ENCODE peak calls at places on chromosome 6, in eight cellular contexts. X is CD4-positive, alpha-beta memory T cell; V is AG04450; J is naive thymus-derived CD4-positive, alpha-beta T cell; B is GM23338; T is RWPE2; S is uterus; K is CD8-positive, alpha-beta memory T cell. P is an unnamed sample.

GRCh38 chr6:147604373-147604772 is 95.9 kb downstream of the SAMD5 start:
- DNase-seq in K (no peak), S (no peak), V (no peak), J (no peak), T (no peak), B (no peak), X (no peak), P (no peak)

GRCh38 chr6:165823609-165824326 is 160.7 kb upstream of the PDE10A start:
- DNase-seq in X (no peak), S (no peak), K (no peak), V (no peak), J (no peak), B (no peak), T (no peak), P (no peak)

GRCh38 chr6:124028117-124028516 is 224.5 kb downstream of the NKAIN2 start:
- DNase-seq in J (no peak), B (no peak), V (no peak), T (no peak), X (no peak), K (no peak), S (no peak), P (no peak)

GRCh38 chr6:31689249-31690110 is 8.6 kb upstream of the LY6G5C start:
- DNase-seq in T (no peak), B (peak), S (no peak), X (no peak), K (no peak), V (no peak), J (no peak), P (no peak)

GRCh38 chr6:136323431-136324112 is 33.9 kb upstream of the BCLAF1 start:
- DNase-seq in X (no peak), S (no peak), V (no peak), J (no peak), B (no peak), K (no peak), T (no peak), P (no peak)

GRCh38 chr6:56671651-56672461 is 29.2 kb upstream of the DST start:
- DNase-seq in J (no peak), V (no peak), S (no peak), B (no peak), K (no peak), X (no peak), T (no peak), P (no peak)

GRCh38 chr6:87879144-87879861 is 168.3 kb upstream of the SPACA1 start:
- DNase-seq in S (no peak), V (no peak), J (no peak), T (no peak), K (no peak), B (no peak), X (no peak), P (no peak)

GRCh38 chr6:143194095-143194589 is 133.5 kb downstream of the AIG1 start:
- DNase-seq in B (no peak), S (no peak), J (no peak), X (no peak), K (no peak), T (no peak), V (no peak), P (no peak)

GRCh38 chr6:132392792-132393191 is 8.5 kb downstream of the MOXD1 start:
- DNase-seq in S (no peak), K (no peak), J (no peak), T (no peak), X (no peak), B (peak), V (no peak), P (no peak)

GRCh38 chr6:169530762-169531143 is 171.1 kb downstream of the WDR27 start:
- DNase-seq in B (no peak), V (no peak), X (no peak), J (peak), S (no peak), K (no peak), T (no peak), P (no peak)

GRCh38 chr6:35056952-35057351 is 84.2 kb downstream of the TCP11 start:
- DNase-seq in T (no peak), V (no peak), X (no peak), K (no peak), S (no peak), B (no peak), J (no peak), P (no peak)

GRCh38 chr6:16712250-16712930 is 48.9 kb downstream of the ATXN1 start:
- DNase-seq in K (peak), S (no peak), B (no peak), X (no peak), T (no peak), J (no peak), V (no peak), P (no peak)

GRCh38 chr6:16712931-16713484 is 48.3 kb downstream of the ATXN1 start:
- DNase-seq in S (peak), V (peak), T (no peak), K (no peak), B (peak), X (no peak), J (no peak), P (no peak)

GRCh38 chr6:16707101-16707783 is 54.0 kb downstream of the ATXN1 start:
- DNase-seq in S (no peak), J (no peak), X (no peak), V (no peak), K (no peak), T (no peak), B (no peak), P (no peak)

GRCh38 chr6:16713597-16713996 is 47.7 kb downstream of the ATXN1 start:
- DNase-seq in B (no peak), J (no peak), X (no peak), K (no peak), S (no peak), T (no peak), V (no peak), P (no peak)

GRCh38 chr6:16711551-16712249 is 49.6 kb downstream of the ATXN1 start:
- DNase-seq in J (no peak), T (peak), S (no peak), B (no peak), V (no peak), X (peak), K (peak), P (no peak)
- H3K27ac ChIP-seq in J (no peak), T (peak), S (peak), B (no peak), V (peak), X (peak), K (peak), P (no peak)

DNA sequence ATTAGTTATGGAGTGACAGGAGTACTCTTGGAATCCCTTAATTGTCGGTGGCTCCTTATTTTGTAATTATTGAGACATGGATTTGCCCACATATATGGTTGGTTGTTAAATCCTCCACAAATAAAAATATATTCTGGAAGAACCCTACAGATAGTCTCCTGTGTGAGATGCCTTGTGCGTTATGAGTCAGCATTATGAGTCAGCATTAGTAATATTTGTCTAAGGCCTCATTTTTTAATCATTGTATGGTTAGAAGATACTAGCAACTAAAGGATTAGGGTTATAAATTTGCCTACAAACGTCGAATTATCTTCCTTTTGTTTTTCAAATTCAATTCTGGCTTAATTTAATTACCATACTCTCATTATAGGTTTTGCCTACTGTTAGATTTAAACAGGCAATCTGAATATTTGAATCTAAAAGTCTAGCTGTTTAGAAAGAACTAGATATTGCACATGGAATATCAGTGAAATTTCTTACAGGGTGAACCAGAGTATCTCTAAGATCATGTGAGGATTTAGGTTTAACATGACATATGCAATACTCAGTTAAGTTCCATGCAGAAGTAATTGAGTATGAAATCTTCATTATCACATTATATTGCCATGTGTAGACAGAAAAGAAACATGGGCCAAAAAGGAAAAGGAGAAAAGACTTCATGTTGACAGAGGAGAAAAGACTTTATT is 5.9 kb downstream of the C6orf58 start:
- DNase-seq in B (no peak), S (no peak), V (peak), T (no peak), K (no peak), X (no peak), J (no peak), P (no peak)
- H3K27ac ChIP-seq in B (no peak), S (no peak), V (no peak), T (peak), K (no peak), X (no peak), J (no peak), P (no peak)

DNA sequence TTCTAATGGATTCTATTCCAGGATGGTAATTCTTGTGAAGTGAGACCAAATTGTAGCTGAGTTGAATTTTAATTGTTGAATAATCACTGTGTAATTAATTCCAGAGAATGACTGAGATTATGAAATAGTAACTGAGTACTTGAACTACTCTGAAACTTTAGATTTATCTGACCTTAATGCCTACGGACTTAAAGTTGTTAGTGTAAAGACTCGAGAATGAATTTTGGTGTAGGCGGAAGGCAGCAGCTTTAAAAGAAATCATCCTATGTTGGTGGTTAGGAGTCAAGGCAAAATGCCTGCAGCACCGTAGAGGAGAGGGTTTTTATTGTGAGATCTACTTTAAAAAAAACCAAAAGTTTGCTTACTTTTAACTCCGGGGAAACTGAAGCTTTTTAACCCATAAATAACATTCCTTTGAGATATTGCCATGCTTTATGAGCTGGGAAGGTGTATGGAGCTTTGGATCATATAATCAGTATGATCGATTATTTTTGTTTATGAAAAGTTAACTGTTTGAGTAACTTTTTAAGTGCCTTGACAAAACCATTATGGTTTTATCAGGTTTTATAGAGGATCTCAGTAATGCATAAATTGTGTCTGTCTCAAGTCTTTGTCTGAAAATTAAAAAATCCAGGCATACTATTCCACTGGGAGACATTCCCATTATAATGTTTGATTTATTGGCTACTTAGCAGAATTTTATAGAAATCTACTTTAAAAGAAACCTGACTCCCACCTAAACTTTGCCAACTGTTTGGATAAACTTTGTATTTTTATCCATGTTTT is 46.1 kb downstream of the MYO6 start:
- DNase-seq in V (no peak), B (no peak), K (no peak), T (no peak), J (no peak), S (no peak), X (no peak), P (no peak)
- H3K27ac ChIP-seq in V (no peak), B (peak), K (no peak), T (no peak), J (no peak), S (no peak), X (no peak), P (no peak)

GRCh38 chr6:118551673-118552063 is 3.6 kb downstream of the PLN start:
- DNase-seq in V (no peak), J (no peak), K (no peak), T (no peak), B (no peak), S (no peak), X (no peak), P (no peak)
- H3K27ac ChIP-seq in V (no peak), J (no peak), K (no peak), T (no peak), B (no peak), S (peak), X (no peak), P (no peak)

GRCh38 chr6:25414168-25414567 is 135.0 kb downstream of the CARMIL1 start:
- DNase-seq in X (no peak), V (no peak), B (no peak), T (no peak), S (no peak), K (no peak), J (no peak), P (no peak)

GRCh38 chr6:25411316-25411961 is 132.3 kb downstream of the CARMIL1 start:
- DNase-seq in X (no peak), B (no peak), K (no peak), V (no peak), J (no peak), S (no peak), T (no peak), P (no peak)

GRCh38 chr6:25415274-25415673 is 136.1 kb downstream of the CARMIL1 start:
- DNase-seq in T (no peak), K (no peak), S (no peak), V (no peak), B (no peak), J (no peak), X (no peak), P (no peak)

GRCh38 chr6:25414755-25415154 is 135.6 kb downstream of the CARMIL1 start:
- DNase-seq in X (no peak), T (no peak), K (no peak), S (no peak), B (no peak), V (no peak), J (no peak), P (no peak)

DNA sequence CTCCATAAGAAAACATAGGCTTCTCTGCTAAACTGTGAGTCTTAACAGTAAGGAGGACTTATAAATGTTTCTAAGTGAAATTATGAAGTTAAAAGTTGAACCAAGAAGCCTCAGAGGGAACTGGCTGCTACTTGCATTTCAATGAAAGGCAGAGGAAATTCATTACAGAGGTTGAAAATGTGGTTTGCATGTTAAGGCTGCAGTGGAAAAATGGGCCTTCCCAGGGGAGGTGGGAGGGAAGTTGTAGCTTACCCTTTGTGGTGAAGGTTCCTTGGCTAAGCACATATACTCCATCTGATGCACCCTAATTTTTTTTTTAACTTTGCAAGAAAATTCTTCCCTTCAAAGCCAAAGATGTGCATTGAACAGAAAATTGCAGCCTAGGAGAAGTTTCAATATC is 134.3 kb downstream of the CARMIL1 start:
- DNase-seq in X (no peak), T (no peak), B (peak), S (no peak), V (no peak), J (no peak), K (no peak), P (no peak)
- H3K27ac ChIP-seq in X (no peak), T (no peak), B (peak), S (no peak), V (no peak), J (no peak), K (no peak), P (no peak)

GRCh38 chr6:26122402-26122792 is 35.2 kb downstream of the HFE start:
- DNase-seq in X (no peak), V (no peak), S (no peak), J (no peak), B (peak), K (no peak), T (no peak), P (no peak)

GRCh38 chr6:26121141-26122004 is 34.1 kb downstream of the HFE start:
- DNase-seq in V (no peak), K (no peak), X (no peak), B (no peak), S (no peak), J (no peak), T (no peak), P (no peak)

GRCh38 chr6:26118999-26119398 is 31.8 kb downstream of the HFE start:
- DNase-seq in T (no peak), V (no peak), K (no peak), S (no peak), B (no peak), J (no peak), X (no peak), P (no peak)

GRCh38 chr6:26122005-26122388 is 34.8 kb downstream of the HFE start:
- DNase-seq in B (no peak), V (no peak), K (no peak), T (no peak), S (no peak), J (no peak), X (no peak), P (no peak)

DNA sequence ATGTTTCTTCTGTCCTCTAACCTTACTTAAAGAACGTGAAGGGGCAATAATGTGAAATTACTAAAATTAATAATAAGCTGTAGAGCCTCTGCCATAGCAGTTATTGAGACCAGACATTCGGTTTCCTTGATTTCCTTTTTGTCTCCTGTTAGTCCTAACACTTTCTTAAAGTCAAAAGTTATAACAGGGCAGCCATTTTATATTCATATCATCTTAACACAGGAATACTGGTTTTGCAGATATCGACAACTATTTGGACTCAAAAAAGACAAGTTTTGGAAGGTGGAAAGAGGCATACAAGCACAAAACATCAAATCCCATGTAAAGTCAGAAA is 33.5 kb downstream of the HFE start:
- DNase-seq in K (no peak), B (no peak), X (no peak), T (no peak), S (no peak), V (no peak), J (no peak), P (no peak)
- H3K27ac ChIP-seq in K (peak), B (peak), X (no peak), T (peak), S (no peak), V (no peak), J (no peak), P (no peak)